ENCODE peak calls at places on chromosome 3, in eight cellular contexts. S, F, U, N, E, Z, Q and L are unnamed samples.

GRCh38 chr3:133829310-133829707 is 23.7 kb downstream of the SRPRB start:
- DNase-seq in S (no peak), F (no peak), U (no peak), N (no peak), E (no peak), Z (no peak), Q (no peak), L (no peak)

GRCh38 chr3:69290006-69290405 is 95.9 kb downstream of the FRMD4B start:
- DNase-seq in S (no peak), F (no peak), U (no peak), N (no peak), E (no peak), Z (no peak), Q (no peak), L (no peak)

GRCh38 chr3:37770336-37770735 is 91.3 kb upstream of the CTDSPL start:
- DNase-seq in S (no peak), F (no peak), U (no peak), N (no peak), E (no peak), Z (no peak), Q (no peak), L (no peak)

GRCh38 chr3:169542347-169542751 is 121.2 kb downstream of the MECOM start:
- DNase-seq in S (no peak), F (no peak), U (no peak), N (no peak), E (no peak), Z (no peak), Q (no peak), L (no peak)

GRCh38 chr3:83438177-83438576 is 1520.6 kb upstream of the CADM2 start:
- DNase-seq in S (no peak), F (no peak), U (no peak), N (no peak), E (no peak), Z (no peak), Q (no peak), L (no peak)

GRCh38 chr3:179149239-179149887 is 1.2 kb downstream of the PIK3CA start:
- DNase-seq in S (peak; percentile 32), F (peak; percentile 21), U (no peak), N (no peak), E (no peak), Z (no peak), Q (no peak), L (peak; percentile 51)

GRCh38 chr3:171791695-171792082 is 18.6 kb downstream of the PLD1 start:
- DNase-seq in S (peak; percentile 70), F (no peak), U (no peak), N (no peak), E (no peak), Z (no peak), Q (no peak), L (no peak)

GRCh38 chr3:11603628-11604027 is 40.1 kb downstream of the VGLL4 start:
- DNase-seq in S (peak; percentile 97), F (no peak), U (no peak), N (no peak), E (no peak), Z (peak; percentile 86), Q (peak; percentile 82), L (no peak)

GRCh38 chr3:122691195-122691594 is 10.6 kb downstream of the PARP14 start:
- DNase-seq in S (peak; percentile 87), F (no peak), U (no peak), N (no peak), E (no peak), Z (no peak), Q (peak; percentile 29), L (no peak)

GRCh38 chr3:172194702-172195392 is 155.5 kb downstream of the FNDC3B start:
- DNase-seq in S (no peak), F (peak; percentile 74), U (no peak), N (no peak), E (no peak), Z (no peak), Q (no peak), L (no peak)

GRCh38 chr3:79564192-79564591 is 203.6 kb downstream of the ROBO1 start:
- DNase-seq in S (no peak), F (no peak), U (no peak), N (no peak), E (no peak), Z (no peak), Q (no peak), L (no peak)

GRCh38 chr3:10223676-10224639 is 24.3 kb upstream of the TATDN2 start:
- DNase-seq in S (no peak), F (no peak), U (no peak), N (no peak), E (no peak), Z (no peak), Q (no peak), L (no peak)

GRCh38 chr3:183122257-183122932 is 23.1 kb upstream of the MCCC1 start:
- DNase-seq in S (peak; percentile 74), F (peak; percentile 51), U (no peak), N (no peak), E (no peak), Z (no peak), Q (no peak), L (no peak)

GRCh38 chr3:16665282-16665741 is 60.1 kb upstream of the DAZL start:
- DNase-seq in S (no peak), F (no peak), U (no peak), N (no peak), E (no peak), Z (no peak), Q (no peak), L (no peak)

GRCh38 chr3:65666426-65667091 is 372.2 kb downstream of the MAGI1 start:
- DNase-seq in S (peak; percentile 61), F (no peak), U (no peak), N (no peak), E (no peak), Z (no peak), Q (peak; percentile 8), L (no peak)

GRCh38 chr3:115513411-115513800 is 109.9 kb upstream of the GAP43 start:
- DNase-seq in S (no peak), F (no peak), U (no peak), N (peak; percentile 21), E (no peak), Z (no peak), Q (no peak), L (no peak)

GRCh38 chr3:155184027-155184426 is 103.9 kb downstream of the MME start:
- DNase-seq in S (no peak), F (no peak), U (no peak), N (no peak), E (no peak), Z (no peak), Q (no peak), L (no peak)

GRCh38 chr3:17088602-17089313 is 204.0 kb downstream of the PLCL2 start:
- DNase-seq in S (no peak), F (no peak), U (no peak), N (no peak), E (no peak), Z (no peak), Q (no peak), L (no peak)

GRCh38 chr3:194142156-194142910 is 6.4 kb downstream of the HES1 start:
- DNase-seq in S (no peak), F (peak; percentile 37), U (peak; percentile 14), N (no peak), E (peak; percentile 71), Z (peak; percentile 74), Q (no peak), L (no peak)

GRCh38 chr3:125110016-125110875 is 54.4 kb upstream of the HEG1 start:
- DNase-seq in S (peak; percentile 98), F (no peak), U (no peak), N (no peak), E (no peak), Z (no peak), Q (peak; percentile 92), L (no peak)

GRCh38 chr3:61628636-61629035 is 67.3 kb downstream of the PTPRG start:
- DNase-seq in S (no peak), F (no peak), U (no peak), N (no peak), E (no peak), Z (no peak), Q (no peak), L (no peak)

GRCh38 chr3:170095771-170096170 is 58.0 kb downstream of the GPR160 start:
- DNase-seq in S (no peak), F (no peak), U (no peak), N (no peak), E (no peak), Z (no peak), Q (no peak), L (no peak)

GRCh38 chr3:49013738-49014660 is 4.4 kb downstream of the DALRD3 start:
- DNase-seq in S (no peak), F (no peak), U (peak; percentile 89), N (peak; percentile 77), E (no peak), Z (no peak), Q (no peak), L (no peak)

GRCh38 chr3:68018275-68018674 is 363.9 kb upstream of the SUCLG2 start:
- DNase-seq in S (no peak), F (no peak), U (no peak), N (no peak), E (no peak), Z (no peak), Q (no peak), L (no peak)

GRCh38 chr3:68017069-68017468 is 362.7 kb upstream of the SUCLG2 start:
- DNase-seq in S (no peak), F (no peak), U (no peak), N (no peak), E (no peak), Z (no peak), Q (no peak), L (no peak)
- TF ChIP-seq CTCF in S (no peak), F (peak; percentile 25), U (peak; percentile 46), N (no peak), E (peak; percentile 39), Z (no peak), Q (no peak), L (no peak)

DNA sequence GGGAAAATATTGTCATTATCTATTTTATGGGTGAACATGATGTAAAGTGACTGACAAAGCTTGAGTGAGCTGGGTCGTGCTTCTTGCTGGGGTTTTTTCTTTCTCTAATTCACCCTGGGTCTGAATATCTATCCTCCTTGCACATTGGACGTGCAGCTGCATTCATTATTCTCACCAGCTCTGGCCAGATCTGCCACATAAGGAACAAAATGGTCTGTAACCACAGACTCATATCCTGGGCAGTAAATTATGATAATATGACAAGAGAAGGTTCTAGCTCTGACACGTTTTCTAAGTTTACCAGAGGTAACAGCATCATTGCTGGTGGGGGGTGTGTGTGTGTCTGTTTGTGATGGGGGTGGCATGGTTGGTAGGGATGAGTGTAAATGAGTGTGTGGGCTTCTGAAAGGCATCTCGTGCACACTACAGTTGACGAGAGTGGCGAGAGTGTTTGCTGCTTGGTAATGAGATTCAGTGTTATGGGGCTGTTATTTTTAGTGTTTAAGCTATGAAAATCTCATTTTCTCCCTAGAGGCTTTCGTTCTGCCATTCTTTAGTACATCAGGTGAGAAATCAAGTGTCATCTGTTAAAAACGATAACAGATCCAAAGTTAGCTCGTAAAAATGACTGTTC is 418.4 kb downstream of the PDCD6IP start:
- DNase-seq in S (no peak), F (no peak), U (no peak), N (no peak), E (no peak), Z (no peak), Q (no peak), L (no peak)
- H3K27ac ChIP-seq in S (no peak overlapping the region), F (no peak overlapping the region), U (no peak overlapping the region), N (no peak overlapping the region), E (no peak overlapping the region), Z (no peak overlapping the region), Q (no peak overlapping the region), L (no peak overlapping the region)

GRCh38 chr3:127809611-127810010 is 12.7 kb downstream of the MGLL start:
- DNase-seq in S (no peak), F (no peak), U (no peak), N (no peak), E (no peak), Z (no peak), Q (no peak), L (no peak)
- H3K9me3 ChIP-seq in S (no peaks in the 10 kb centered on the region), F (no peaks in the 10 kb centered on the region), U (no peaks in the 10 kb centered on the region), N (no peaks in the 10 kb centered on the region), E (no peaks in the 10 kb centered on the region), Z (no peaks in the 10 kb centered on the region), Q (peaks cover 8% of the 10 kb centered on the region), L (no peaks in the 10 kb centered on the region)

GRCh38 chr3:173584093-173584833 is 186.7 kb downstream of the NLGN1 start:
- DNase-seq in S (peak; percentile 44), F (peak; percentile 62), U (peak; percentile 55), N (peak; percentile 23), E (no peak), Z (no peak), Q (no peak), L (no peak)
- TF ChIP-seq CTCF in S (peak; percentile 73), F (peak; percentile 74), U (peak; percentile 78), N (peak; percentile 55), E (peak; percentile 7), Z (peak; percentile 53), Q (peak; percentile 78), L (peak; percentile 54)